ENCODE peak calls at places on chromosomes 1 and 21, in four cellular contexts. U, G, K and L are unnamed samples.

GRCh38 chr1:3777647-3778589 is 5.4 kb downstream of the SMIM1 start:
- DNase-seq in U (no peak), K (no peak), G (peak; percentile 40), L (no peak)

GRCh38 chr21:25827513-25827912 is 92.7 kb downstream of the GABPA start:
- DNase-seq in K (no peak), U (no peak), G (no peak), L (no peak)

GRCh38 chr1:41664861-41665640 is 180.6 kb upstream of the EDN2 start:
- DNase-seq in U (no peak), K (no peak), G (peak; percentile 74), L (no peak)

GRCh38 chr1:16926491-16927195 is 4.9 kb downstream of the CROCC start:
- DNase-seq in K (no peak), G (peak; percentile 73), U (no peak), L (no peak)

GRCh38 chr1:70101774-70102173 is 103.6 kb downstream of the LRRC40 start:
- DNase-seq in U (no peak), K (no peak), G (no peak), L (no peak)

GRCh38 chr1:235160395-235160964 is 570 bp downstream of the RBM34 start:
- DNase-seq in U (no peak), K (no peak), G (no peak), L (no peak)

GRCh38 chr1:228016653-228017355 is 10.0 kb downstream of the WNT3A start:
- DNase-seq in G (peak; percentile 38), U (no peak), K (peak; percentile 33), L (peak; percentile 22)

GRCh38 chr1:29385966-29386365 is 149.6 kb downstream of the PTPRU start:
- DNase-seq in G (peak; percentile 2), U (no peak), K (no peak), L (no peak)

GRCh38 chr1:58781541-58782307 is 2.1 kb downstream of the JUN start:
- DNase-seq in G (peak; percentile 66), K (peak; percentile 84), U (peak; percentile 66), L (peak; percentile 76)

GRCh38 chr1:199612976-199613774 is 414.3 kb upstream of the NR5A2 start:
- DNase-seq in G (no peak), K (no peak), U (no peak), L (no peak)

GRCh38 chr1:220487297-220487820 is 40.6 kb upstream of the MARK1 start:
- DNase-seq in K (no peak), U (no peak), G (no peak), L (no peak)

GRCh38 chr1:216183427-216183826 is 239.8 kb downstream of the USH2A start:
- DNase-seq in U (no peak), K (no peak), G (no peak), L (no peak)

GRCh38 chr1:96424882-96425281 is 296.7 kb upstream of the PTBP2 start:
- DNase-seq in G (no peak), K (no peak), U (no peak), L (no peak)

GRCh38 chr21:14878971-14879370 is 185.8 kb downstream of the NRIP1 start:
- DNase-seq in K (no peak), G (no peak), U (no peak), L (no peak)

GRCh38 chr1:199168895-199169294 is 530.1 kb downstream of the PTPRC start:
- DNase-seq in K (no peak), G (no peak), U (no peak), L (no peak)

GRCh38 chr1:18923721-18924610 is 21.6 kb upstream of the ALDH4A1 start:
- DNase-seq in G (no peak), K (no peak), U (no peak), L (no peak)

GRCh38 chr1:155002479-155003226 is at the start of gene ZBTB7B:
- DNase-seq in G (peak; percentile 77), U (peak; percentile 62), K (peak; percentile 87), L (peak; percentile 66)

GRCh38 chr1:193709607-193710006 is 523.2 kb upstream of the B3GALT2 start:
- DNase-seq in K (no peak), G (no peak), U (no peak), L (no peak)

GRCh38 chr1:70220015-70220414 is 1.2 kb upstream of the SRSF11 start:
- DNase-seq in K (no peak), G (no peak), U (no peak), L (no peak)

GRCh38 chr1:209411491-209411929 is 172.0 kb upstream of the CAMK1G start:
- DNase-seq in U (no peak), K (no peak), G (no peak), L (no peak)

GRCh38 chr1:3082571-3083516 is 13.8 kb downstream of the PRDM16 start:
- DNase-seq in K (no peak), U (no peak), G (peak; percentile 52), L (no peak)

GRCh38 chr1:162772571-162773154 is 17.8 kb upstream of the HSD17B7 start:
- DNase-seq in U (no peak), K (no peak), G (no peak), L (no peak)

GRCh38 chr1:201421041-201421440 is 489 bp downstream of the TNNI1 start:
- DNase-seq in K (no peak), U (no peak), G (peak; percentile 59), L (peak; percentile 18)

GRCh38 chr1:115168026-115168425 is 78.7 kb upstream of the TSPAN2 start:
- DNase-seq in G (no peak), U (no peak), K (no peak), L (no peak)

GRCh38 chr1:57307382-57307781 is 116.5 kb downstream of the DAB1 start:
- DNase-seq in G (peak; percentile 87), U (no peak), K (no peak), L (no peak)

GRCh38 chr1:165288301-165289120 is 68.0 kb downstream of the LMX1A start:
- DNase-seq in U (no peak), G (peak; percentile 75), K (no peak), L (peak; percentile 63)

GRCh38 chr1:155051342-155051776 is 243 bp downstream of the ADAM15 start:
- DNase-seq in G (no peak), K (no peak), U (no peak), L (peak; percentile 48)

GRCh38 chr1:29344336-29344735 is 108.0 kb downstream of the PTPRU start:
- DNase-seq in K (peak; percentile 33), G (no peak), U (no peak), L (no peak)

GRCh38 chr21:43195131-43196021 is 26.6 kb downstream of the CRYAA start:
- DNase-seq in U (no peak), G (peak; percentile 44), K (peak; percentile 61), L (no peak)

GRCh38 chr1:159067699-159068621 is 8.6 kb downstream of the AIM2 start:
- DNase-seq in K (no peak), G (no peak), U (no peak), L (no peak)

GRCh38 chr1:15833842-15834405 is 13.6 kb upstream of the SPEN start:
- DNase-seq in U (no peak), K (no peak), G (no peak), L (no peak)

GRCh38 chr1:147892216-147892615 is 10.4 kb upstream of the GJA8 start:
- DNase-seq in G (peak; percentile 65), K (no peak), U (no peak), L (no peak)

GRCh38 chr1:235624751-235625192 is 24.8 kb downstream of the GNG4 start:
- DNase-seq in K (no peak), U (no peak), G (no peak), L (no peak)

GRCh38 chr1:42380617-42381423 is at the start of gene RIMKLA:
- DNase-seq in K (peak; percentile 81), G (peak; percentile 90), U (peak; percentile 69), L (peak; percentile 61)

GRCh38 chr1:246156847-246157246 is 350.2 kb downstream of the SMYD3 start:
- DNase-seq in K (no peak), G (peak; percentile 64), U (no peak), L (no peak)

GRCh38 chr21:36080386-36080785 is 10.6 kb downstream of the CBR1 start:
- DNase-seq in G (no peak), U (no peak), K (no peak), L (peak; percentile 86)

GRCh38 chr21:44892536-44893277 is 19.2 kb upstream of the PTTG1IP start:
- DNase-seq in U (peak; percentile 78), G (peak; percentile 88), K (peak; percentile 86), L (peak; percentile 72)

GRCh38 chr1:170698711-170699275 is 34.9 kb downstream of the PRRX1 start:
- DNase-seq in G (no peak), K (no peak), U (no peak), L (no peak)

GRCh38 chr1:170696591-170697337 is 32.8 kb downstream of the PRRX1 start:
- DNase-seq in K (no peak), U (no peak), G (no peak), L (no peak)

GRCh38 chr1:170698301-170698700 is 34.4 kb downstream of the PRRX1 start:
- DNase-seq in U (no peak), G (no peak), K (no peak), L (no peak)

GRCh38 chr1:170695955-170696590 is 32.1 kb downstream of the PRRX1 start:
- DNase-seq in U (no peak), K (no peak), G (no peak), L (no peak)

DNA sequence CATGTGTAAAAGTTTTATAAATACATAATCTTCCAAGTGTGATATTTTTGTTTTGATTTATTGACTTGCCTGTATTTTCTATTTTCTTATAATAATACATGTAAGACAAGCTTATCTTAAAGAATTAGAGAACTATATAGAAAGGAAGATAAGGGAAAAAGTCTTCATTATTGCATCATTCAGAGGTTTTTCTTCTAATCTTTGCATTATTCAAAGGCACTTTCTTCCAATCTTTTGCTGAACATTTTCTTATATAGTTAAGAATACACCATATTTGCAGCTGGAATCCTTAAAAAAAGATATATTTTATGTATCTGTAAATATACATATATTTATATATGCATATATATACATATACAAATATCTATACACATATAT is 33.4 kb downstream of the PRRX1 start:
- DNase-seq in G (no peak), U (no peak), K (no peak), L (no peak)
- H3K4me1 ChIP-seq in G (no peaks in the 10 kb centered on the region), U (no peaks in the 10 kb centered on the region), K (peaks cover 3% of the 10 kb centered on the region), L (no peaks in the 10 kb centered on the region)

GRCh38 chr21:38229260-38229877 is 27.4 kb upstream of the KCNJ15 start:
- DNase-seq in G (peak; percentile 46), K (no peak), U (no peak), L (no peak)
- TF ChIP-seq CTCF in G (no peak), K (no peak), U (no peak), L (no peak)

GRCh38 chr1:12344611-12345299 is 114.9 kb downstream of the VPS13D start:
- DNase-seq in G (no peak), K (peak; percentile 66), U (no peak), L (no peak)
- H3K4me1 ChIP-seq in G (no peaks in the 10 kb centered on the region), K (peaks cover 32% of the 10 kb centered on the region), U (peaks cover 8% of the 10 kb centered on the region), L (no peaks in the 10 kb centered on the region)

GRCh38 chr1:232431748-232432147 is 198.2 kb downstream of the SIPA1L2 start:
- DNase-seq in U (no peak), G (no peak), K (no peak), L (no peak)

GRCh38 chr1:232432313-232432712 is 197.6 kb downstream of the SIPA1L2 start:
- DNase-seq in G (no peak), K (no peak), U (no peak), L (no peak)

GRCh38 chr1:232428781-232429530 is 201.0 kb downstream of the SIPA1L2 start:
- DNase-seq in G (no peak), U (no peak), K (no peak), L (no peak)

GRCh38 chr1:232431326-232431725 is 198.6 kb downstream of the SIPA1L2 start:
- DNase-seq in U (no peak), G (no peak), K (no peak), L (no peak)

DNA sequence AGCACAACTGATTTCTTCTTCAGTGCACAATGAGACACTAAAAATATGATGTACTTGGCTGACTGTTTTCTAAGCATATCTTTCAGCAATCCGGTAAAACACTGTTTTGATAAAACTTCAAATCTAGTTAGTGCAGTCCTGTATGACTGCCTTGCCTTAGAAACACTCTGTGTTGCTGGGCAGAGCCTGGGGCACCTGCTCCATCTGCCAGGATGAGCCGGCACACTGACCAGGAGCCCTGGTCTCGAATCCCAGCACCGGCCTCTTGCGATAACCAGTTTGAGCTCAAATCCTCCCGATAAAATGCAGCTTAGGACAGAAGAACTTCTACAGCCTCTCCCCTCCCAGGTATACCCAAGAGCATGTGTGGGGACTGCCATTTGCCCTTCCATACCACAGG is 199.5 kb downstream of the SIPA1L2 start:
- DNase-seq in K (no peak), U (no peak), G (no peak), L (no peak)
- TF ChIP-seq CTCF in K (no peak), U (no peak), G (no peak), L (no peak)